ENCODE peak calls at places on chromosomes 12 and 14, in seven cellular contexts. One of them, this sample, is unnamed.

GRCh38 chr12:920676-921075 is 28.8 kb downstream of the RAD52 start:
- DNase-seq in spleen: no peak
- DNase-seq in uterus: no peak
- DNase-seq in IMR-90: no peak
- DNase-seq in psoas muscle: no peak
- DNase-seq in GM23338: no peak
- DNase-seq in CD8-positive, alpha-beta T cell: no peak
- DNase-seq in this sample: peak; percentile 72

GRCh38 chr12:4225571-4225970 is 48.0 kb upstream of the CCND2 start:
- DNase-seq in spleen: no peak
- DNase-seq in uterus: no peak
- DNase-seq in IMR-90: no peak
- DNase-seq in psoas muscle: no peak
- DNase-seq in GM23338: no peak
- DNase-seq in CD8-positive, alpha-beta T cell: no peak
- DNase-seq in this sample: no peak

GRCh38 chr14:51188566-51189185 is 51.4 kb upstream of the TMX1 start:
- DNase-seq in spleen: no peak
- DNase-seq in uterus: peak; percentile 41
- DNase-seq in IMR-90: no peak
- DNase-seq in psoas muscle: no peak
- DNase-seq in GM23338: no peak
- DNase-seq in CD8-positive, alpha-beta T cell: no peak
- DNase-seq in this sample: no peak

GRCh38 chr12:120742207-120742536 is 16.5 kb downstream of the ACADS start:
- DNase-seq in spleen: peak; percentile 83
- DNase-seq in uterus: no peak
- DNase-seq in IMR-90: no peak
- DNase-seq in psoas muscle: peak; percentile 90
- DNase-seq in GM23338: no peak
- DNase-seq in CD8-positive, alpha-beta T cell: no peak
- DNase-seq in this sample: no peak

GRCh38 chr14:63178912-63179311 is 25.3 kb upstream of the RHOJ start:
- DNase-seq in spleen: no peak
- DNase-seq in uterus: no peak
- DNase-seq in IMR-90: peak; percentile 46
- DNase-seq in psoas muscle: no peak
- DNase-seq in GM23338: no peak
- DNase-seq in CD8-positive, alpha-beta T cell: no peak
- DNase-seq in this sample: peak; percentile 100

GRCh38 chr14:91755560-91755959 is 23.7 kb upstream of the CATSPERB start:
- DNase-seq in spleen: no peak
- DNase-seq in uterus: no peak
- DNase-seq in IMR-90: peak; percentile 4
- DNase-seq in psoas muscle: no peak
- DNase-seq in GM23338: no peak
- DNase-seq in CD8-positive, alpha-beta T cell: no peak
- DNase-seq in this sample: peak; percentile 93

GRCh38 chr12:122172262-122172939 is 1.6 kb downstream of the IL31 start:
- DNase-seq in spleen: no peak
- DNase-seq in uterus: no peak
- DNase-seq in IMR-90: no peak
- DNase-seq in psoas muscle: no peak
- DNase-seq in GM23338: no peak
- DNase-seq in CD8-positive, alpha-beta T cell: no peak
- DNase-seq in this sample: no peak

GRCh38 chr12:48618541-48618940 is 48.7 kb upstream of the LALBA start:
- DNase-seq in spleen: peak; percentile 82
- DNase-seq in uterus: peak; percentile 58
- DNase-seq in IMR-90: peak; percentile 72
- DNase-seq in psoas muscle: peak; percentile 63
- DNase-seq in GM23338: peak; percentile 90
- DNase-seq in CD8-positive, alpha-beta T cell: peak; percentile 60
- DNase-seq in this sample: peak; percentile 70

DNA sequence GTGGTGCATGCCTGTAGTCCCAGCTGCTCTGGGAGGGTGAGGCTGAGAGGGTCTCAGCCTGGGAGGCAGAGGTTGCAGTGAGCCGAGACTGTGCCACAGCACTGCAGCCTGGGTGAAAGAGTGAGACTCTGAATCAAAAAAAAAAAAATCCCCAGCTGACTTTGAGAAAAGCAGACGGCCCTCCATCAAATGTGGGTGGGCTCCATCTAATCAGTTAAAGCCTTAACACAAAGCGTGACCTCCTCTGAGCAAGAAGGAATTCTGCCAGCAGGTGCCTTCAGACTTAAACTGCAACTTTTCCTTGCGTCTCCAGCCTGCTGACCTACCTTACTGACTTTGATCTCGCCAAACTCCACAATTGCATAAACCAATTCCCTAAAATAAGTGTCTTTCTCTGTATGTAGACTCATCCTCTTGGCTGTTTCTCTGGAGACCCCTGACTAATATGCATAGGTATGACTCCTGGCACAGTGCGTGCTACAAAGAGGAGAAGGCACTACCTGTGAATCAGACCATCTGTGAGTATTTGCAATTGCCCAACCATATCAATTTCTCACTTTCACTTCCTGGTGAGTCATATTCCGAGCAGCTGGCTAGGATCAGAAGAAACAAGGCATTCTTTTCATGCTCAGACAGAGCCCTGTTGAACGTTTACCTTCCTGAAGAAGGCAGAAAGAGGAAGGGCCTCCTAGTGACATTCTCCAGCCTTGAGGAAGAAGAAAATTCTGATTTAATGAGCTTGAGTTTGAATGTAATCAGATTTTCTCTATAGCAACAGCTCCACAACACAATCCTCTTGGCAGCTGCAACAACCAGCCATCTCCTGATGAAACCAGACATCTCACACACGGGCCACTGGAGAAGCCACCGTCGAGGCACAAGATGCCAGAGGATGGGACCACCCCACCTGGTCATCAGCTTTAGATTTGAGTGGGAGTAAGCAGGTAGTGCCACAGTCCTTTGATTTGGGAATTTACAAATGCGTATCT is 54.3 kb downstream of the CLMN start:
- DNase-seq in spleen: no peak
- DNase-seq in uterus: peak; percentile 32
- DNase-seq in IMR-90: peak; percentile 93
- DNase-seq in psoas muscle: no peak
- DNase-seq in GM23338: no peak
- DNase-seq in CD8-positive, alpha-beta T cell: no peak
- DNase-seq in this sample: peak; percentile 100
- H3K4me3 ChIP-seq in spleen: no peak overlapping the region
- H3K4me3 ChIP-seq in uterus: no peak overlapping the region
- H3K4me3 ChIP-seq in IMR-90: no peak overlapping the region
- H3K4me3 ChIP-seq in psoas muscle: no peak overlapping the region
- H3K4me3 ChIP-seq in GM23338: no peak overlapping the region
- H3K4me3 ChIP-seq in CD8-positive, alpha-beta T cell: no peak overlapping the region
- H3K4me3 ChIP-seq in this sample: no peak overlapping the region

GRCh38 chr12:28866296-28866695 is 282.8 kb upstream of the FAR2 start:
- DNase-seq in spleen: no peak
- DNase-seq in uterus: no peak
- DNase-seq in IMR-90: no peak
- DNase-seq in psoas muscle: no peak
- DNase-seq in GM23338: no peak
- DNase-seq in CD8-positive, alpha-beta T cell: no peak
- DNase-seq in this sample: no peak
- H3K36me3 ChIP-seq in spleen: no peaks in the 10 kb centered on the region
- H3K36me3 ChIP-seq in uterus: no peaks in the 10 kb centered on the region
- H3K36me3 ChIP-seq in IMR-90: no peaks in the 10 kb centered on the region
- H3K36me3 ChIP-seq in psoas muscle: no peaks in the 10 kb centered on the region
- H3K36me3 ChIP-seq in GM23338: no peaks in the 10 kb centered on the region
- H3K36me3 ChIP-seq in CD8-positive, alpha-beta T cell: no peaks in the 10 kb centered on the region
- H3K36me3 ChIP-seq in this sample: no peaks in the 10 kb centered on the region

GRCh38 chr12:7324176-7324575 is 20.3 kb downstream of the ACSM4 start:
- DNase-seq in spleen: no peak
- DNase-seq in uterus: no peak
- DNase-seq in IMR-90: no peak
- DNase-seq in psoas muscle: no peak
- DNase-seq in GM23338: no peak
- DNase-seq in CD8-positive, alpha-beta T cell: no peak
- DNase-seq in this sample: no peak

GRCh38 chr12:7322599-7322998 is 18.7 kb downstream of the ACSM4 start:
- DNase-seq in spleen: no peak
- DNase-seq in uterus: no peak
- DNase-seq in IMR-90: no peak
- DNase-seq in psoas muscle: no peak
- DNase-seq in GM23338: no peak
- DNase-seq in CD8-positive, alpha-beta T cell: no peak
- DNase-seq in this sample: no peak

GRCh38 chr12:7321624-7322023 is 17.8 kb downstream of the ACSM4 start:
- DNase-seq in spleen: no peak
- DNase-seq in uterus: no peak
- DNase-seq in IMR-90: no peak
- DNase-seq in psoas muscle: no peak
- DNase-seq in GM23338: no peak
- DNase-seq in CD8-positive, alpha-beta T cell: no peak
- DNase-seq in this sample: no peak

GRCh38 chr12:7319934-7320333 is 16.1 kb downstream of the ACSM4 start:
- DNase-seq in spleen: no peak
- DNase-seq in uterus: no peak
- DNase-seq in IMR-90: no peak
- DNase-seq in psoas muscle: no peak
- DNase-seq in GM23338: no peak
- DNase-seq in CD8-positive, alpha-beta T cell: no peak
- DNase-seq in this sample: no peak
- TF ChIP-seq CTCF in spleen: no peak
- TF ChIP-seq CTCF in uterus: no peak
- TF ChIP-seq CTCF in IMR-90: peak; percentile 26
- TF ChIP-seq CTCF in psoas muscle: no peak
- TF ChIP-seq CTCF in GM23338: no peak
- TF ChIP-seq CTCF in CD8-positive, alpha-beta T cell: no peak
- TF ChIP-seq CTCF in this sample: no peak

DNA sequence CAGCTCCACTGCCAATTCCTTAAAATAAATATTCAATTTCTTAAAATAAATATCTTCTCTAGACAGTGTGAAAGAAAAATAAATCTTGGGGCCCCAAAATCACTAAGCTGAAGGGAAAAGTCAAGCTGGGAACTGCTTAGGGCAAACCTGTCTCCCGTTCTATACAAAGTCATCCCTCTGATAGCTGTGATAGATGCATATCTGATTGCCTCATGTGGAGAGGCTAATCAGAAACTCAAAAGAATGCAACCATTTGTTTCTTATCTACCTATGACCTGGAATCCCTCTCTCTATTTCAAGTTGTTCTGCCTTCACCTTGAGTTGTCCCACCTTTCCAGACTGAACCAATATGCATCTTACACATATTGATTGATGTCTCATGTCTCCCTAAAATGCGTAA is 889.8 kb downstream of the TRHDE start:
- DNase-seq in spleen: no peak
- DNase-seq in uterus: no peak
- DNase-seq in IMR-90: no peak
- DNase-seq in psoas muscle: no peak
- DNase-seq in GM23338: no peak
- DNase-seq in CD8-positive, alpha-beta T cell: no peak
- DNase-seq in this sample: no peak
- H3K4me3 ChIP-seq in spleen: no peak overlapping the region
- H3K4me3 ChIP-seq in uterus: no peak overlapping the region
- H3K4me3 ChIP-seq in IMR-90: no peak overlapping the region
- H3K4me3 ChIP-seq in psoas muscle: no peak overlapping the region
- H3K4me3 ChIP-seq in GM23338: no peak overlapping the region
- H3K4me3 ChIP-seq in CD8-positive, alpha-beta T cell: no peak overlapping the region
- H3K4me3 ChIP-seq in this sample: no peak overlapping the region

GRCh38 chr14:67576216-67576615 is 23.9 kb downstream of the PIGH start:
- DNase-seq in spleen: peak; percentile 55
- DNase-seq in uterus: no peak
- DNase-seq in IMR-90: no peak
- DNase-seq in psoas muscle: no peak
- DNase-seq in GM23338: no peak
- DNase-seq in CD8-positive, alpha-beta T cell: no peak
- DNase-seq in this sample: no peak

GRCh38 chr14:67575684-67576083 is 24.4 kb downstream of the PIGH start:
- DNase-seq in spleen: peak; percentile 65
- DNase-seq in uterus: no peak
- DNase-seq in IMR-90: no peak
- DNase-seq in psoas muscle: no peak
- DNase-seq in GM23338: no peak
- DNase-seq in CD8-positive, alpha-beta T cell: no peak
- DNase-seq in this sample: peak; percentile 59

GRCh38 chr14:67579040-67579439 is 21.0 kb downstream of the PIGH start:
- DNase-seq in spleen: peak; percentile 40
- DNase-seq in uterus: no peak
- DNase-seq in IMR-90: no peak
- DNase-seq in psoas muscle: no peak
- DNase-seq in GM23338: no peak
- DNase-seq in CD8-positive, alpha-beta T cell: no peak
- DNase-seq in this sample: no peak

GRCh38 chr14:67577909-67578749 is 21.9 kb downstream of the PIGH start:
- DNase-seq in spleen: peak; percentile 69
- DNase-seq in uterus: no peak
- DNase-seq in IMR-90: no peak
- DNase-seq in psoas muscle: no peak
- DNase-seq in GM23338: no peak
- DNase-seq in CD8-positive, alpha-beta T cell: no peak
- DNase-seq in this sample: no peak

GRCh38 chr14:67577181-67577580 is 22.9 kb downstream of the PIGH start:
- DNase-seq in spleen: peak; percentile 56
- DNase-seq in uterus: no peak
- DNase-seq in IMR-90: no peak
- DNase-seq in psoas muscle: no peak
- DNase-seq in GM23338: no peak
- DNase-seq in CD8-positive, alpha-beta T cell: no peak
- DNase-seq in this sample: no peak
- H3K36me3 ChIP-seq in spleen: no peaks in the 10 kb centered on the region
- H3K36me3 ChIP-seq in uterus: no peaks in the 10 kb centered on the region
- H3K36me3 ChIP-seq in IMR-90: no peaks in the 10 kb centered on the region
- H3K36me3 ChIP-seq in psoas muscle: no peaks in the 10 kb centered on the region
- H3K36me3 ChIP-seq in GM23338: no peaks in the 10 kb centered on the region
- H3K36me3 ChIP-seq in CD8-positive, alpha-beta T cell: no peaks in the 10 kb centered on the region
- H3K36me3 ChIP-seq in this sample: no peaks in the 10 kb centered on the region

GRCh38 chr14:94139421-94139820 is 10.0 kb upstream of the IFI27L2 start:
- DNase-seq in spleen: no peak
- DNase-seq in uterus: no peak
- DNase-seq in IMR-90: no peak
- DNase-seq in psoas muscle: no peak
- DNase-seq in GM23338: no peak
- DNase-seq in CD8-positive, alpha-beta T cell: no peak
- DNase-seq in this sample: no peak

GRCh38 chr14:94139006-94139405 is 9.6 kb upstream of the IFI27L2 start:
- DNase-seq in spleen: no peak
- DNase-seq in uterus: no peak
- DNase-seq in IMR-90: no peak
- DNase-seq in psoas muscle: no peak
- DNase-seq in GM23338: no peak
- DNase-seq in CD8-positive, alpha-beta T cell: no peak
- DNase-seq in this sample: no peak

GRCh38 chr14:94138256-94138655 is 8.9 kb upstream of the IFI27L2 start:
- DNase-seq in spleen: no peak
- DNase-seq in uterus: no peak
- DNase-seq in IMR-90: no peak
- DNase-seq in psoas muscle: no peak
- DNase-seq in GM23338: no peak
- DNase-seq in CD8-positive, alpha-beta T cell: no peak
- DNase-seq in this sample: no peak

GRCh38 chr14:94135476-94135875 is 6.1 kb upstream of the IFI27L2 start:
- DNase-seq in spleen: no peak
- DNase-seq in uterus: no peak
- DNase-seq in IMR-90: no peak
- DNase-seq in psoas muscle: no peak
- DNase-seq in GM23338: no peak
- DNase-seq in CD8-positive, alpha-beta T cell: no peak
- DNase-seq in this sample: no peak

GRCh38 chr14:94136575-94137331 is 7.3 kb upstream of the IFI27L2 start:
- DNase-seq in spleen: peak; percentile 93
- DNase-seq in uterus: peak; percentile 85
- DNase-seq in IMR-90: peak; percentile 76
- DNase-seq in psoas muscle: peak; percentile 92
- DNase-seq in GM23338: peak; percentile 94
- DNase-seq in CD8-positive, alpha-beta T cell: peak; percentile 75
- DNase-seq in this sample: peak; percentile 72
- TF ChIP-seq CTCF in spleen: peak; percentile 95
- TF ChIP-seq CTCF in uterus: peak; percentile 98
- TF ChIP-seq CTCF in IMR-90: peak; percentile 98
- TF ChIP-seq CTCF in psoas muscle: peak; percentile 99
- TF ChIP-seq CTCF in GM23338: peak; percentile 95
- TF ChIP-seq CTCF in CD8-positive, alpha-beta T cell: peak; percentile 97
- TF ChIP-seq CTCF in this sample: peak; percentile 98

This sample was measured in bronchial epithelial cell.